ENCODE peak calls at places on chromosomes 3 and 15, in nine cellular contexts. H is Peyer's patch, C is body of pancreas, B is uterus, G is Panc1, F is mucosa of descending colon, V is AG10803, J is heart right ventricle, R is ovary. P is an unnamed sample.

GRCh38 chr3:141418751-141419150 is 50.4 kb downstream of the ZBTB38 start:
- DNase-seq in B (no peak), V (no peak), J (no peak), R (no peak), F (no peak), G (no peak), H (no peak), C (no peak), P (no peak)

GRCh38 chr3:43540625-43541024 is 81.2 kb downstream of the ANO10 start:
- DNase-seq in B (no peak), C (no peak), H (no peak), V (peak; percentile 81), R (no peak), F (no peak), G (no peak), J (no peak), P (no peak)

GRCh38 chr3:157098823-157099185 is 61.1 kb downstream of the CCNL1 start:
- DNase-seq in B (no peak), G (no peak), J (no peak), F (no peak), H (no peak), R (no peak), V (peak; percentile 93), C (no peak), P (no peak)

GRCh38 chr15:74040115-74040850 is 42.1 kb downstream of the GOLGA6A start:
- DNase-seq in V (peak; percentile 98), F (no peak), R (no peak), G (no peak), B (peak; percentile 73), H (peak; percentile 64), J (no peak), C (peak; percentile 47), P (no peak)

GRCh38 chr3:78337801-78338211 is 1297.9 kb downstream of the ROBO2 start:
- DNase-seq in G (no peak), J (no peak), C (no peak), B (no peak), R (no peak), F (no peak), H (no peak), V (peak; percentile 14), P (no peak)

GRCh38 chr3:61821823-61822251 is 260.5 kb downstream of the PTPRG start:
- DNase-seq in H (no peak), J (no peak), B (peak; percentile 30), C (no peak), R (no peak), G (no peak), V (peak; percentile 98), F (no peak), P (no peak)

GRCh38 chr3:118402971-118403370 is 631.7 kb downstream of the IGSF11 start:
- DNase-seq in F (no peak), B (no peak), V (no peak), C (no peak), H (no peak), G (no peak), R (no peak), J (no peak), P (no peak)

GRCh38 chr3:46112296-46112695 is 85.0 kb upstream of the XCR1 start:
- DNase-seq in C (no peak), R (no peak), F (no peak), V (no peak), B (no peak), J (no peak), H (no peak), G (no peak), P (no peak)

GRCh38 chr3:101936419-101937331 is 87.4 kb downstream of the NFKBIZ start:
- DNase-seq in G (no peak), B (no peak), C (no peak), V (peak; percentile 87), H (no peak), J (no peak), F (no peak), R (no peak), P (peak; percentile 80)

GRCh38 chr3:126349071-126349470 is 8.1 kb downstream of the KLF15 start:
- DNase-seq in J (no peak), B (peak; percentile 8), G (no peak), H (peak; percentile 32), V (no peak), C (no peak), R (no peak), F (no peak), P (no peak)

GRCh38 chr3:126030455-126030854 is 53.5 kb downstream of the SLC41A3 start:
- DNase-seq in V (no peak), B (no peak), G (no peak), C (no peak), F (no peak), J (no peak), R (no peak), H (peak; percentile 9), P (no peak)

GRCh38 chr3:4979401-4980228 is at the start of gene BHLHE40:
- DNase-seq in G (no peak), B (no peak), H (peak; percentile 63), R (no peak), C (no peak), F (no peak), V (no peak), J (no peak), P (no peak)

GRCh38 chr3:24857945-24858344 is 363.3 kb upstream of the THRB start:
- DNase-seq in J (no peak), V (no peak), B (no peak), F (no peak), R (no peak), G (no peak), H (no peak), C (no peak), P (no peak)

GRCh38 chr3:144756704-144757440 is 785.2 kb downstream of the DIPK2A start:
- DNase-seq in H (no peak), B (no peak), C (no peak), J (no peak), G (no peak), R (no peak), F (no peak), V (no peak), P (no peak)

GRCh38 chr15:72487070-72487797 is 13.1 kb downstream of the ARIH1 start:
- DNase-seq in H (no peak), C (no peak), G (no peak), J (no peak), R (no peak), F (no peak), B (no peak), V (no peak), P (no peak)

GRCh38 chr15:71048913-71049675 is 66.2 kb upstream of the THSD4 start:
- DNase-seq in V (peak; percentile 89), G (no peak), H (no peak), R (no peak), B (no peak), C (no peak), F (no peak), J (no peak), P (no peak)

GRCh38 chr15:37053070-37053653 is 47.2 kb downstream of the MEIS2 start:
- DNase-seq in R (no peak), V (no peak), H (no peak), G (no peak), J (no peak), C (no peak), F (no peak), B (no peak), P (no peak)

DNA sequence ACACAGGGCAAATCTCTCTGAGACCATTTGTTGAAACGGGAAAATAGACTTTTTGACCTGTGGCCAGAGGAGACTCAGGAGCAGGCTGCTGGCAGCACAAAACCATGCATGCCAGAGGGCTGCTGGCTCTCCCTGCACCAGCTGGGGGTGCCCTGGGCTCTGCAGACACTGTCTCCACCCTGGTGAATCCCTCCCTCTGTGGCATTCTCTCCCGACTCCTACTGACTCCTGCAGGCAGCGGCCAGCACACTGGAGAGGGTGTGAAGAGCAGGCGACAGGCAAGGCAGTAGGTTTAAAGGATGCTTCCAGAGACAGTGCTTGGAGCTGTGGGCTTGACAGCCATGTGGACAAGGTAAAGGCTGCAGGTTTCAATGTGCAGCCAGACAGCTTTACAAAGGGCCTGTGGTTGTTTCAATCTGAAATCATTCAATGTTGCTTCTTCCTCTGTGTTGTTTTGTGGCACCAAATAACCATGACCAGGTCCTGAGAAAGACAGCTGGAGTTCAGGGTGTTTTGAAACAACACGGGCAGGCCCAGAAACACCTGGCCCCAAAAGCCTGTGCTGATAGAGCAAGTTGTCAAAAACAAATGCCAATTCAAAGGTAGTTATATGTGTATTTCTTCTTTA is 431.0 kb upstream of the ATP10A start:
- DNase-seq in F (no peak), J (peak; percentile 19), R (no peak), B (no peak), H (no peak), C (no peak), V (no peak), G (no peak), P (no peak)
- TF ChIP-seq CTCF in F (no peak), J (peak; percentile 16), R (no peak), B (no peak), H (no peak), C (no peak), V (no peak), G (no peak), P (no peak)

GRCh38 chr3:150179330-150179729 is 208.6 kb upstream of the PFN2 start:
- DNase-seq in C (no peak), B (no peak), G (no peak), R (no peak), H (no peak), J (no peak), V (no peak), F (no peak), P (no peak)

GRCh38 chr3:150183619-150184425 is 213.1 kb upstream of the PFN2 start:
- DNase-seq in R (peak; percentile 54), G (peak; percentile 68), B (peak; percentile 59), F (peak; percentile 54), J (peak; percentile 54), H (peak; percentile 76), V (peak; percentile 80), C (peak; percentile 74), P (peak; percentile 47)

GRCh38 chr3:150180349-150180748 is 209.7 kb upstream of the PFN2 start:
- DNase-seq in C (peak; percentile 60), G (no peak), R (no peak), F (no peak), B (no peak), V (peak; percentile 84), J (no peak), H (no peak), P (no peak)

GRCh38 chr3:150184426-150185071 is 213.9 kb upstream of the PFN2 start:
- DNase-seq in J (no peak), F (no peak), C (no peak), V (peak; percentile 14), R (no peak), G (peak; percentile 28), B (no peak), H (no peak), P (no peak)
- H3K4me3 ChIP-seq in J (peak overlapping the region; percentile 51), F (no peak overlapping the region), C (no peak overlapping the region), V (peak overlapping the region; percentile 26), R (peak overlapping the region; percentile 25), G (peak overlapping the region; percentile 59), B (no peak overlapping the region), H (peak overlapping the region; percentile 27), P (no peak overlapping the region)

GRCh38 chr15:57537072-57537471 is 54.6 kb upstream of the MYZAP start:
- DNase-seq in B (peak; percentile 53), J (no peak), R (no peak), C (peak; percentile 88), G (no peak), F (no peak), H (no peak), V (peak; percentile 92), P (no peak)
- TF ChIP-seq CTCF in B (no peak), J (no peak), R (no peak), C (peak; percentile 19), G (no peak), F (no peak), H (no peak), V (peak; percentile 31), P (no peak)

GRCh38 chr15:60661075-60661645 is 182.2 kb upstream of the ICE2 start:
- DNase-seq in V (peak; percentile 10), F (no peak), C (no peak), H (no peak), B (no peak), G (no peak), R (no peak), J (no peak), P (no peak)
- H3K4me3 ChIP-seq in V (no peak overlapping the region), F (no peak overlapping the region), C (no peak overlapping the region), H (no peak overlapping the region), B (no peak overlapping the region), G (no peak overlapping the region), R (no peak overlapping the region), J (no peak overlapping the region), P (no peak overlapping the region)

P was measured in GM06990.